ENCODE peak calls at places on chromosomes 2 and 18, in five cellular contexts. One of them, this sample, is unnamed.

GRCh38 chr2:195575879-195576391 is 81.1 kb upstream of the SLC39A10 start:
- DNase-seq in AG04450: no peak
- DNase-seq in brain microvascular endothelial cell: peak; percentile 73
- DNase-seq in SK-N-SH: peak; percentile 25
- DNase-seq in ascending aorta: no peak
- DNase-seq in this sample: peak; percentile 87

GRCh38 chr18:66124394-66124793 is 373.6 kb downstream of the CDH7 start:
- DNase-seq in AG04450: no peak
- DNase-seq in SK-N-SH: no peak
- DNase-seq in brain microvascular endothelial cell: no peak
- DNase-seq in ascending aorta: no peak
- DNase-seq in this sample: no peak

GRCh38 chr2:231642631-231643493 is 50.2 kb downstream of the TEX44 start:
- DNase-seq in SK-N-SH: no peak
- DNase-seq in brain microvascular endothelial cell: peak; percentile 90
- DNase-seq in AG04450: peak; percentile 63
- DNase-seq in ascending aorta: peak; percentile 98
- DNase-seq in this sample: peak; percentile 96

GRCh38 chr2:10283106-10284062 is 19.3 kb upstream of the HPCAL1 start:
- DNase-seq in SK-N-SH: peak; percentile 49
- DNase-seq in ascending aorta: no peak
- DNase-seq in brain microvascular endothelial cell: peak; percentile 70
- DNase-seq in AG04450: no peak
- DNase-seq in this sample: peak; percentile 84

GRCh38 chr2:23824777-23825212 is 102.1 kb downstream of the ATAD2B start:
- DNase-seq in ascending aorta: no peak
- DNase-seq in SK-N-SH: peak; percentile 65
- DNase-seq in AG04450: no peak
- DNase-seq in brain microvascular endothelial cell: peak; percentile 60
- DNase-seq in this sample: peak; percentile 43

GRCh38 chr18:32259553-32259952 is 69.7 kb downstream of the MEP1B start:
- DNase-seq in AG04450: no peak
- DNase-seq in SK-N-SH: no peak
- DNase-seq in ascending aorta: no peak
- DNase-seq in brain microvascular endothelial cell: no peak
- DNase-seq in this sample: no peak

GRCh38 chr2:100989666-100990065 is 12.4 kb upstream of the RPL31 start:
- DNase-seq in ascending aorta: peak; percentile 48
- DNase-seq in AG04450: no peak
- DNase-seq in SK-N-SH: no peak
- DNase-seq in brain microvascular endothelial cell: no peak
- DNase-seq in this sample: no peak

GRCh38 chr2:23009545-23010149 is 375.3 kb upstream of the KLHL29 start:
- DNase-seq in brain microvascular endothelial cell: peak; percentile 68
- DNase-seq in AG04450: no peak
- DNase-seq in SK-N-SH: no peak
- DNase-seq in ascending aorta: no peak
- DNase-seq in this sample: no peak

GRCh38 chr2:118307864-118308263 is 219.6 kb downstream of the INSIG2 start:
- DNase-seq in AG04450: no peak
- DNase-seq in brain microvascular endothelial cell: no peak
- DNase-seq in SK-N-SH: no peak
- DNase-seq in ascending aorta: no peak
- DNase-seq in this sample: no peak

GRCh38 chr2:20675701-20676352 is 8.9 kb downstream of the GDF7 start:
- DNase-seq in AG04450: no peak
- DNase-seq in brain microvascular endothelial cell: no peak
- DNase-seq in ascending aorta: no peak
- DNase-seq in SK-N-SH: no peak
- DNase-seq in this sample: peak; percentile 20

GRCh38 chr2:240438810-240439697 is 3.6 kb downstream of the GPC1 start:
- DNase-seq in AG04450: no peak
- DNase-seq in ascending aorta: no peak
- DNase-seq in brain microvascular endothelial cell: no peak
- DNase-seq in SK-N-SH: no peak
- DNase-seq in this sample: no peak

GRCh38 chr18:62937065-62937464 is 221.7 kb downstream of the PHLPP1 start:
- DNase-seq in SK-N-SH: no peak
- DNase-seq in AG04450: no peak
- DNase-seq in brain microvascular endothelial cell: peak; percentile 39
- DNase-seq in ascending aorta: no peak
- DNase-seq in this sample: no peak

GRCh38 chr18:72847134-72847533 is 20.7 kb downstream of the NETO1 start:
- DNase-seq in SK-N-SH: no peak
- DNase-seq in ascending aorta: no peak
- DNase-seq in AG04450: no peak
- DNase-seq in brain microvascular endothelial cell: no peak
- DNase-seq in this sample: peak; percentile 12

GRCh38 chr2:40200516-40200915 is 251.4 kb downstream of the SLC8A1 start:
- DNase-seq in ascending aorta: no peak
- DNase-seq in SK-N-SH: no peak
- DNase-seq in brain microvascular endothelial cell: no peak
- DNase-seq in AG04450: no peak
- DNase-seq in this sample: no peak

GRCh38 chr2:60932954-60933353 is 51.6 kb downstream of the REL start:
- DNase-seq in AG04450: no peak
- DNase-seq in ascending aorta: no peak
- DNase-seq in brain microvascular endothelial cell: no peak
- DNase-seq in SK-N-SH: no peak
- DNase-seq in this sample: no peak

GRCh38 chr18:29271496-29271895 is 1094.6 kb upstream of the CDH2 start:
- DNase-seq in ascending aorta: no peak
- DNase-seq in AG04450: no peak
- DNase-seq in SK-N-SH: no peak
- DNase-seq in brain microvascular endothelial cell: peak; percentile 0
- DNase-seq in this sample: no peak

GRCh38 chr18:79518028-79518682 is 122.4 kb downstream of the NFATC1 start:
- DNase-seq in ascending aorta: no peak
- DNase-seq in brain microvascular endothelial cell: no peak
- DNase-seq in AG04450: no peak
- DNase-seq in SK-N-SH: no peak
- DNase-seq in this sample: no peak

GRCh38 chr2:119809329-119810038 is 49.8 kb downstream of the PTPN4 start:
- DNase-seq in AG04450: peak; percentile 30
- DNase-seq in ascending aorta: no peak
- DNase-seq in brain microvascular endothelial cell: peak; percentile 82
- DNase-seq in SK-N-SH: no peak
- DNase-seq in this sample: peak; percentile 22

GRCh38 chr2:158539176-158539895 is 82.6 kb downstream of the PKP4 start:
- DNase-seq in brain microvascular endothelial cell: peak; percentile 57
- DNase-seq in SK-N-SH: no peak
- DNase-seq in ascending aorta: no peak
- DNase-seq in AG04450: peak; percentile 75
- DNase-seq in this sample: peak; percentile 30

GRCh38 chr2:178912416-178913056 is 105.3 kb upstream of the TTN start:
- DNase-seq in brain microvascular endothelial cell: no peak
- DNase-seq in ascending aorta: no peak
- DNase-seq in SK-N-SH: no peak
- DNase-seq in AG04450: no peak
- DNase-seq in this sample: no peak

GRCh38 chr2:231987088-231987788 is 25.7 kb downstream of the DIS3L2 start:
- DNase-seq in ascending aorta: no peak
- DNase-seq in AG04450: no peak
- DNase-seq in SK-N-SH: no peak
- DNase-seq in brain microvascular endothelial cell: no peak
- DNase-seq in this sample: no peak

GRCh38 chr2:174693344-174693743 is 70.9 kb downstream of the CHRNA1 start:
- DNase-seq in SK-N-SH: no peak
- DNase-seq in ascending aorta: no peak
- DNase-seq in brain microvascular endothelial cell: no peak
- DNase-seq in AG04450: no peak
- DNase-seq in this sample: no peak

GRCh38 chr2:9385841-9386240 is 37.5 kb downstream of the ITGB1BP1 start:
- DNase-seq in brain microvascular endothelial cell: no peak
- DNase-seq in SK-N-SH: no peak
- DNase-seq in ascending aorta: no peak
- DNase-seq in AG04450: no peak
- DNase-seq in this sample: no peak

GRCh38 chr2:24893934-24894333 is 26.1 kb downstream of the ADCY3 start:
- DNase-seq in AG04450: no peak
- DNase-seq in brain microvascular endothelial cell: no peak
- DNase-seq in ascending aorta: no peak
- DNase-seq in SK-N-SH: no peak
- DNase-seq in this sample: no peak

GRCh38 chr2:181077128-181077709 is 96.8 kb downstream of the UBE2E3 start:
- DNase-seq in SK-N-SH: peak; percentile 37
- DNase-seq in AG04450: no peak
- DNase-seq in brain microvascular endothelial cell: peak; percentile 40
- DNase-seq in ascending aorta: no peak
- DNase-seq in this sample: peak; percentile 30

GRCh38 chr2:63827749-63828148 is 13.9 kb upstream of the UGP2 start:
- DNase-seq in brain microvascular endothelial cell: peak; percentile 88
- DNase-seq in AG04450: peak; percentile 68
- DNase-seq in ascending aorta: no peak
- DNase-seq in SK-N-SH: no peak
- DNase-seq in this sample: peak; percentile 11

GRCh38 chr2:203830294-203831055 is 37.1 kb upstream of the CTLA4 start:
- DNase-seq in AG04450: no peak
- DNase-seq in ascending aorta: no peak
- DNase-seq in SK-N-SH: no peak
- DNase-seq in brain microvascular endothelial cell: no peak
- DNase-seq in this sample: no peak

GRCh38 chr2:131394147-131394931 is 30.4 kb upstream of the RAB6D start:
- DNase-seq in brain microvascular endothelial cell: no peak
- DNase-seq in AG04450: no peak
- DNase-seq in ascending aorta: no peak
- DNase-seq in SK-N-SH: no peak
- DNase-seq in this sample: no peak

GRCh38 chr2:134663451-134663850 is 55.3 kb downstream of the TMEM163 start:
- DNase-seq in SK-N-SH: no peak
- DNase-seq in ascending aorta: no peak
- DNase-seq in brain microvascular endothelial cell: no peak
- DNase-seq in AG04450: no peak
- DNase-seq in this sample: no peak

GRCh38 chr2:177673602-177674595 is 281.3 kb downstream of the AGPS start:
- DNase-seq in SK-N-SH: no peak
- DNase-seq in AG04450: no peak
- DNase-seq in ascending aorta: no peak
- DNase-seq in brain microvascular endothelial cell: no peak
- DNase-seq in this sample: no peak

GRCh38 chr2:30265441-30266015 is 34.2 kb downstream of the LBH start:
- DNase-seq in brain microvascular endothelial cell: no peak
- DNase-seq in ascending aorta: no peak
- DNase-seq in SK-N-SH: no peak
- DNase-seq in AG04450: no peak
- DNase-seq in this sample: no peak
- H3K27ac ChIP-seq in brain microvascular endothelial cell: peak overlapping the region; percentile 26
- H3K27ac ChIP-seq in ascending aorta: peak overlapping the region; percentile 52
- H3K27ac ChIP-seq in SK-N-SH: peak overlapping the region; percentile 45
- H3K27ac ChIP-seq in AG04450: peak overlapping the region; percentile 75
- H3K27ac ChIP-seq in this sample: no peak overlapping the region

GRCh38 chr2:191848771-191849726 is 2.2 kb upstream of the CAVIN2 start:
- DNase-seq in brain microvascular endothelial cell: no peak
- DNase-seq in SK-N-SH: no peak
- DNase-seq in ascending aorta: no peak
- DNase-seq in AG04450: no peak
- DNase-seq in this sample: no peak
- H3K27ac ChIP-seq in brain microvascular endothelial cell: no peak overlapping the region
- H3K27ac ChIP-seq in SK-N-SH: no peak overlapping the region
- H3K27ac ChIP-seq in ascending aorta: no peak overlapping the region
- H3K27ac ChIP-seq in AG04450: no peak overlapping the region
- H3K27ac ChIP-seq in this sample: no peak overlapping the region

DNA sequence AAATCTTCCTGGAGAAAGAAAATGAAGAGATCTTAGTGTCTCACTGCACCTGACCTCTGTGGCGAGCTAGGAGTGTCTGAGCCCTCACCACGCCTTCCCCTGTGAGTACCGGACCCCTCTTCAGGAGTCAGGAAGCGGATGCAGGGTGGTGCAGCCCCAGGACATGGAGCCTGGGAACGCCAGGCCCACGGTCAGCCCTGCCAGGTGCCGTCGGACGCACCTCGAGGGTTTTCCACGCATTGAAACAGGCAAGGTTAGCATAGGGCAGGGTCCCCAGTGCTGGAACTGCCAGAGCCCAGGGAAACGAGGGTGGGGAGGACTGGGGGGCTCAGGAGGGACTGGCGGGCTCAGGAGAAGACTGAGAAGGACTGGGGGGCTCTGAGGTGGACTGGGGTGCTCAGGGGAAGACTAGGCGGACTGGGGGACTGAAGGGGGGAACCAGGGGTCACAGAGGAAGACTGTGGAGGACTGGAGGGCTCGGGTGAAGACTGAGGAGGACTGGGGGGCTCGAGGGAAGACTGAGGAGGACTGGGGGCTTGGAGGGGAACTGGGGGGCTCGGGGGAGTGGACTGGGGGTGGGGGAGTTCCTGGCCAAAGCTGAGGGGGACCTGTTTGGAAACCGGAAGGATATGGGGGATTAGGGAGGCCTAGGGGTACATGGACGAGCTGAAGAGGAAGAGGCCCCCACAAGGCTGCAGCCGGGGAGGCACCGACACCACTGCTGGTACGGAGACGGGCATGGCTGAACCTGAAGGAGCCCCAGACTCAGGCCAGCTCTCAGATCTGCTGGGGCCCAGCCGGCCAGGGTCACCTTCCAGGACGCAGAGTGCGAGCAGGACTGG is 65.2 kb upstream of the SNTG2 start:
- DNase-seq in brain microvascular endothelial cell: no peak
- DNase-seq in ascending aorta: peak; percentile 48
- DNase-seq in AG04450: no peak
- DNase-seq in SK-N-SH: no peak
- DNase-seq in this sample: no peak
- H3K27ac ChIP-seq in brain microvascular endothelial cell: no peak overlapping the region
- H3K27ac ChIP-seq in ascending aorta: no peak overlapping the region
- H3K27ac ChIP-seq in AG04450: no peak overlapping the region
- H3K27ac ChIP-seq in SK-N-SH: no peak overlapping the region
- H3K27ac ChIP-seq in this sample: no peak overlapping the region

DNA sequence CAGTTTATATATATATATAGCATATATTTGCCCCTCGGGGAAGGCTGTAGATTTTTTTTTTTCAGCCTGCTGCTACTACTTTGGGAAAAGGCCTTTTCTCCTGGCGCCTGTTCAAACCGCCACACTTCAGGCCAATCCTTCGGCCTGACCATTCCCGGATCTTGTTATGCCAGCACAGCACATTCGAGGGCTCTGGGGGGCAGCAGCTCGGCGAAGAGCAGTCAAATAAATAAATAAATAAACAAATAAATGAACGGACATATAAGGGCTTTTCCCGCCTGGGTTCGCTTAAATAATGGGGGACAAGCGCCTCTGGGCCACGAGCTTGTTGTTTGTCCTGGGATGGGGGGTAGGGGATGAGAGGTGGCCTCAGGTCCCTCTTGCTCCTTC is 10.6 kb downstream of the HOXD8 start:
- DNase-seq in AG04450: no peak
- DNase-seq in SK-N-SH: no peak
- DNase-seq in brain microvascular endothelial cell: no peak
- DNase-seq in ascending aorta: peak; percentile 70
- DNase-seq in this sample: no peak
- H3K27ac ChIP-seq in AG04450: no peak overlapping the region
- H3K27ac ChIP-seq in SK-N-SH: peak overlapping the region; percentile 58
- H3K27ac ChIP-seq in brain microvascular endothelial cell: no peak overlapping the region
- H3K27ac ChIP-seq in ascending aorta: peak overlapping the region; percentile 56
- H3K27ac ChIP-seq in this sample: peak overlapping the region; percentile 53

This sample was measured in RWPE1.